ENCODE peak calls at places on chromosomes 6 and 20, in nine cellular contexts. One of them, this sample, is unnamed.

GRCh38 chr6:28597924-28598323 is 72.2 kb downstream of the GPX5 start:
- DNase-seq in hypothalamus: no peak
- DNase-seq in GOT3: no peak
- DNase-seq in small intestine: no peak
- DNase-seq in KG1: no peak
- DNase-seq in neuronal stem cell: no peak
- DNase-seq in astrocyte of the spinal cord: no peak
- DNase-seq in ecto neural progenitor cell: no peak
- DNase-seq in GM06990: no peak
- DNase-seq in this sample: peak

GRCh38 chr20:50121858-50122271 is 8.9 kb upstream of the UBE2V1 start:
- DNase-seq in small intestine: no peak
- DNase-seq in hypothalamus: no peak
- DNase-seq in GM06990: no peak
- DNase-seq in neuronal stem cell: no peak
- DNase-seq in KG1: no peak
- DNase-seq in astrocyte of the spinal cord: peak
- DNase-seq in GOT3: no peak
- DNase-seq in ecto neural progenitor cell: no peak
- DNase-seq in this sample: peak

GRCh38 chr6:50966532-50966931 is 147.9 kb downstream of the TFAP2B start:
- DNase-seq in astrocyte of the spinal cord: no peak
- DNase-seq in small intestine: no peak
- DNase-seq in KG1: no peak
- DNase-seq in hypothalamus: no peak
- DNase-seq in GM06990: peak
- DNase-seq in neuronal stem cell: no peak
- DNase-seq in ecto neural progenitor cell: no peak
- DNase-seq in GOT3: no peak
- DNase-seq in this sample: no peak

GRCh38 chr6:13561624-13562267 is 12.7 kb upstream of the SIRT5 start:
- DNase-seq in small intestine: no peak
- DNase-seq in KG1: no peak
- DNase-seq in ecto neural progenitor cell: no peak
- DNase-seq in astrocyte of the spinal cord: no peak
- DNase-seq in hypothalamus: no peak
- DNase-seq in GOT3: no peak
- DNase-seq in neuronal stem cell: no peak
- DNase-seq in GM06990: no peak
- DNase-seq in this sample: no peak

GRCh38 chr6:28585335-28585734 is 59.7 kb downstream of the GPX5 start:
- DNase-seq in ecto neural progenitor cell: no peak
- DNase-seq in small intestine: no peak
- DNase-seq in neuronal stem cell: no peak
- DNase-seq in hypothalamus: no peak
- DNase-seq in astrocyte of the spinal cord: peak
- DNase-seq in GM06990: no peak
- DNase-seq in KG1: no peak
- DNase-seq in GOT3: no peak
- DNase-seq in this sample: no peak

GRCh38 chr6:25637946-25638345 is 14.1 kb upstream of the SCGN start:
- DNase-seq in ecto neural progenitor cell: no peak
- DNase-seq in astrocyte of the spinal cord: no peak
- DNase-seq in GOT3: no peak
- DNase-seq in hypothalamus: no peak
- DNase-seq in KG1: no peak
- DNase-seq in neuronal stem cell: no peak
- DNase-seq in small intestine: peak
- DNase-seq in GM06990: no peak
- DNase-seq in this sample: no peak

GRCh38 chr6:1390071-1390804 is 862 bp downstream of the FOXF2 start:
- DNase-seq in astrocyte of the spinal cord: no peak
- DNase-seq in small intestine: no peak
- DNase-seq in ecto neural progenitor cell: peak
- DNase-seq in GM06990: no peak
- DNase-seq in KG1: no peak
- DNase-seq in neuronal stem cell: peak
- DNase-seq in GOT3: no peak
- DNase-seq in hypothalamus: no peak
- DNase-seq in this sample: peak

GRCh38 chr20:43731469-43731868 is 4.7 kb upstream of the GTSF1L start:
- DNase-seq in astrocyte of the spinal cord: peak
- DNase-seq in small intestine: no peak
- DNase-seq in ecto neural progenitor cell: no peak
- DNase-seq in GM06990: no peak
- DNase-seq in neuronal stem cell: no peak
- DNase-seq in GOT3: no peak
- DNase-seq in KG1: no peak
- DNase-seq in hypothalamus: no peak
- DNase-seq in this sample: peak

GRCh38 chr6:148082721-148083120 is 259.9 kb upstream of the SASH1 start:
- DNase-seq in ecto neural progenitor cell: no peak
- DNase-seq in astrocyte of the spinal cord: no peak
- DNase-seq in GM06990: no peak
- DNase-seq in GOT3: no peak
- DNase-seq in neuronal stem cell: no peak
- DNase-seq in KG1: no peak
- DNase-seq in hypothalamus: no peak
- DNase-seq in small intestine: no peak
- DNase-seq in this sample: no peak

GRCh38 chr6:136163260-136163659 is 86.9 kb downstream of the MTFR2 start:
- DNase-seq in astrocyte of the spinal cord: no peak
- DNase-seq in KG1: no peak
- DNase-seq in neuronal stem cell: no peak
- DNase-seq in ecto neural progenitor cell: no peak
- DNase-seq in GOT3: no peak
- DNase-seq in small intestine: no peak
- DNase-seq in GM06990: no peak
- DNase-seq in hypothalamus: no peak
- DNase-seq in this sample: no peak

GRCh38 chr6:19327246-19327645 is 509.9 kb upstream of the ID4 start:
- DNase-seq in ecto neural progenitor cell: no peak
- DNase-seq in GOT3: no peak
- DNase-seq in hypothalamus: no peak
- DNase-seq in KG1: no peak
- DNase-seq in astrocyte of the spinal cord: no peak
- DNase-seq in neuronal stem cell: no peak
- DNase-seq in GM06990: no peak
- DNase-seq in small intestine: no peak
- DNase-seq in this sample: peak

GRCh38 chr20:50003253-50003656 is 20.5 kb downstream of the SNAI1 start:
- DNase-seq in astrocyte of the spinal cord: peak
- DNase-seq in KG1: peak
- DNase-seq in GOT3: no peak
- DNase-seq in ecto neural progenitor cell: no peak
- DNase-seq in neuronal stem cell: no peak
- DNase-seq in hypothalamus: no peak
- DNase-seq in GM06990: no peak
- DNase-seq in small intestine: no peak
- DNase-seq in this sample: peak

GRCh38 chr6:12270551-12271228 is 19.5 kb upstream of the EDN1 start:
- DNase-seq in astrocyte of the spinal cord: no peak
- DNase-seq in GM06990: no peak
- DNase-seq in GOT3: no peak
- DNase-seq in small intestine: peak
- DNase-seq in neuronal stem cell: no peak
- DNase-seq in hypothalamus: no peak
- DNase-seq in ecto neural progenitor cell: no peak
- DNase-seq in KG1: no peak
- DNase-seq in this sample: no peak

GRCh38 chr6:43725643-43726580 is 38.3 kb upstream of the MRPS18A start:
- DNase-seq in neuronal stem cell: no peak
- DNase-seq in GOT3: no peak
- DNase-seq in small intestine: no peak
- DNase-seq in KG1: peak
- DNase-seq in GM06990: no peak
- DNase-seq in astrocyte of the spinal cord: no peak
- DNase-seq in hypothalamus: no peak
- DNase-seq in ecto neural progenitor cell: no peak
- DNase-seq in this sample: no peak

GRCh38 chr20:51565741-51566140 is 23.2 kb upstream of the NFATC2 start:
- DNase-seq in GM06990: no peak
- DNase-seq in GOT3: no peak
- DNase-seq in hypothalamus: peak
- DNase-seq in astrocyte of the spinal cord: peak
- DNase-seq in KG1: no peak
- DNase-seq in small intestine: no peak
- DNase-seq in ecto neural progenitor cell: no peak
- DNase-seq in neuronal stem cell: no peak
- DNase-seq in this sample: peak

GRCh38 chr20:43984587-43984986 is 69.9 kb downstream of the TOX2 start:
- DNase-seq in astrocyte of the spinal cord: no peak
- DNase-seq in neuronal stem cell: no peak
- DNase-seq in ecto neural progenitor cell: no peak
- DNase-seq in hypothalamus: no peak
- DNase-seq in KG1: no peak
- DNase-seq in small intestine: peak
- DNase-seq in GOT3: no peak
- DNase-seq in GM06990: no peak
- DNase-seq in this sample: no peak

GRCh38 chr6:170295519-170296422 is 4.9 kb upstream of the DLL1 start:
- DNase-seq in hypothalamus: peak
- DNase-seq in GM06990: peak
- DNase-seq in KG1: no peak
- DNase-seq in GOT3: peak
- DNase-seq in neuronal stem cell: peak
- DNase-seq in small intestine: peak
- DNase-seq in ecto neural progenitor cell: peak
- DNase-seq in astrocyte of the spinal cord: no peak
- DNase-seq in this sample: peak

GRCh38 chr6:73152998-73153757 is 72.1 kb downstream of the KHDC1L start:
- DNase-seq in GM06990: no peak
- DNase-seq in ecto neural progenitor cell: no peak
- DNase-seq in astrocyte of the spinal cord: peak
- DNase-seq in small intestine: no peak
- DNase-seq in GOT3: no peak
- DNase-seq in KG1: no peak
- DNase-seq in hypothalamus: no peak
- DNase-seq in neuronal stem cell: no peak
- DNase-seq in this sample: peak

GRCh38 chr6:30824698-30825097 is 59.6 kb upstream of the DDR1 start:
- DNase-seq in astrocyte of the spinal cord: no peak
- DNase-seq in GM06990: no peak
- DNase-seq in KG1: no peak
- DNase-seq in GOT3: no peak
- DNase-seq in hypothalamus: no peak
- DNase-seq in ecto neural progenitor cell: no peak
- DNase-seq in small intestine: peak
- DNase-seq in neuronal stem cell: no peak
- DNase-seq in this sample: no peak

GRCh38 chr20:41334452-41335421 is 5.9 kb upstream of the LPIN3 start:
- DNase-seq in hypothalamus: no peak
- DNase-seq in small intestine: no peak
- DNase-seq in ecto neural progenitor cell: no peak
- DNase-seq in neuronal stem cell: no peak
- DNase-seq in KG1: no peak
- DNase-seq in GM06990: no peak
- DNase-seq in astrocyte of the spinal cord: no peak
- DNase-seq in GOT3: no peak
- DNase-seq in this sample: no peak

GRCh38 chr6:33091957-33092356 is 16.2 kb downstream of the HLA-DPB1 start:
- DNase-seq in neuronal stem cell: no peak
- DNase-seq in ecto neural progenitor cell: peak
- DNase-seq in GM06990: peak
- DNase-seq in hypothalamus: no peak
- DNase-seq in KG1: no peak
- DNase-seq in GOT3: no peak
- DNase-seq in small intestine: peak
- DNase-seq in astrocyte of the spinal cord: no peak
- DNase-seq in this sample: no peak

GRCh38 chr6:65900928-65901327 is 193.9 kb upstream of the EYS start:
- DNase-seq in small intestine: no peak
- DNase-seq in neuronal stem cell: no peak
- DNase-seq in hypothalamus: no peak
- DNase-seq in GM06990: no peak
- DNase-seq in KG1: no peak
- DNase-seq in astrocyte of the spinal cord: no peak
- DNase-seq in GOT3: no peak
- DNase-seq in ecto neural progenitor cell: no peak
- DNase-seq in this sample: no peak

This sample was measured in A673.